ENCODE peak calls at places on chromosome X, in five cellular contexts. S is fibroblast of lung, D is cardiac muscle cell, J is mammary epithelial cell, T is iPS DF 6.9. E is an unnamed sample.

GRCh38 chrX:45900751-45901150 is 644.5 kb downstream of the ZNF674 start:
- DNase-seq in T (no peak), S (peak; percentile 39), J (no peak), D (no peak), E (no peak)

GRCh38 chrX:65596270-65596669 is 61.7 kb upstream of the LAS1L start:
- DNase-seq in T (no peak), S (peak; percentile 66), D (no peak), J (peak; percentile 54), E (no peak)

GRCh38 chrX:49209434-49210251 is 9.7 kb upstream of the SYP start:
- DNase-seq in D (no peak), S (no peak), T (no peak), J (no peak), E (no peak)

GRCh38 chrX:4277122-4277521 is 563.7 kb upstream of the PRKX start:
- DNase-seq in D (no peak), T (no peak), S (no peak), J (peak; percentile 2), E (no peak)

GRCh38 chrX:39438603-39439602 is 637.6 kb downstream of the MID1IP1 start:
- DNase-seq in T (no peak), S (no peak), D (no peak), J (no peak), E (no peak)

GRCh38 chrX:87392369-87392768 is 125.2 kb upstream of the KLHL4 start:
- DNase-seq in J (no peak), S (no peak), T (no peak), D (no peak), E (no peak)

GRCh38 chrX:139766545-139766983 is 58.6 kb upstream of the MCF2 start:
- DNase-seq in D (no peak), S (no peak), T (no peak), J (no peak), E (no peak)

GRCh38 chrX:86133761-86134160 is 14.5 kb upstream of the DACH2 start:
- DNase-seq in J (no peak), D (peak; percentile 14), S (peak; percentile 11), T (no peak), E (no peak)

GRCh38 chrX:71976753-71977152 is 66.1 kb downstream of the NHSL2 start:
- DNase-seq in D (no peak), J (no peak), T (no peak), S (peak; percentile 28), E (no peak)

GRCh38 chrX:151697537-151697936 is 2.3 kb downstream of the PRRG3 start:
- DNase-seq in D (no peak), S (peak; percentile 67), J (no peak), T (no peak), E (no peak)

GRCh38 chrX:47628980-47629379 is 750 bp downstream of the CFP start:
- DNase-seq in T (no peak), J (no peak), S (no peak), D (no peak), E (no peak)

GRCh38 chrX:87518504-87518903 is 902 bp downstream of the KLHL4 start:
- DNase-seq in D (peak; percentile 8), S (peak; percentile 28), T (no peak), J (peak; percentile 10), E (no peak)

GRCh38 chrX:107465932-107466620 is 16.6 kb downstream of the FRMPD3 start:
- DNase-seq in J (no peak), T (no peak), D (no peak), S (no peak), E (no peak)

GRCh38 chrX:38052096-38052495 is 45.7 kb downstream of the SYTL5 start:
- DNase-seq in S (peak; percentile 97), T (no peak), D (no peak), J (peak; percentile 86), E (peak; percentile 46)

DNA sequence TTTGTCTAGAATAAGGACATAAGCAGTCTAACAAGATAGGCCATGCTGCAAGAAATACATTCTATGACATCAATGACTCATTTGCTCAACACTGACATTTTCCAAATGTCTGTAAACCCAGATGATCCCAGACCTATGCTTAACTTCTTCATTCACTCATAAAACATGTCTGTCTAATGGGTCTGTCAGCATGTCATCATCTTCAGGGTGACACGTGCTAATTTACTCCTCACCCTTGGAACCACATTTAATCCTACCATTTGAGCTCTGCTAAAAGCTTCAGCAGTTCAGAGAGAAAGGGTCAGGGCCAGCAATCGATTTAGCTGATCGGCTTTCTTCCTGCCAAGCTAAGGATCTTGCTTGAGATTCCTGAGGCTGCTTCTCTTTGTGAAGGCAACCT is 109.4 kb upstream of the MAP3K15 start:
- DNase-seq in T (no peak), D (no peak), S (peak; percentile 11), J (no peak), E (no peak)
- H3K4me3 ChIP-seq in T (no peak overlapping the region), D (no peak overlapping the region), S (no peak overlapping the region), J (no peak overlapping the region), E (no peak overlapping the region)

GRCh38 chrX:112786076-112786475 is 54.6 kb downstream of the AMOT start:
- DNase-seq in S (no peak), D (no peak), T (no peak), J (no peak), E (no peak)

GRCh38 chrX:112785323-112785722 is 55.3 kb downstream of the AMOT start:
- DNase-seq in S (no peak), J (no peak), D (no peak), T (no peak), E (no peak)

GRCh38 chrX:112784692-112785091 is 55.9 kb downstream of the AMOT start:
- DNase-seq in J (no peak), S (no peak), D (no peak), T (no peak), E (no peak)

DNA sequence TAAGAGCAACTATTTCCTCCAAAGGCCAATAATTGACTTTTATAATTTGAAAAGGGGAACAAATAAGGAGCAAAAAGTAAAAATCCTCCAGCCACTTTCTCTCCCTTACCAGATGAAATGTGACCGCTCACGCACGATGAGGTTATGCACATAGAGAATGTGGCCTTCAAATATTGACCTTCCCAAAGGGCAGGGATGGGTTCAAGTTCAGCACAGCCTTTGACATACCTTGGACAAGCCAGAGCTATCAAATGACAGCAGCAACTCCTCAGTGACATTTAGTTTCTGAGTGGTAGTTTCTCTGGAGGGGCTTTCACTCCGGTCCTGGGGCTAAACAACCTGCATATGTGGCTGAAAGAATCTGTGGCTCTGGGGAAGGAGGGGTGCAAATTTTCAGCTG is 50.7 kb downstream of the AMOT start:
- DNase-seq in S (no peak), J (no peak), D (no peak), T (no peak), E (no peak)
- H3K4me3 ChIP-seq in S (no peak overlapping the region), J (no peak overlapping the region), D (no peak overlapping the region), T (no peak overlapping the region), E (no peak overlapping the region)

GRCh38 chrX:68894513-68895338 is 65.9 kb downstream of the EFNB1 start:
- DNase-seq in S (peak; percentile 72), D (peak; percentile 77), T (no peak), J (peak; percentile 33), E (no peak)
- H3K4me3 ChIP-seq in S (no peak overlapping the region), D (no peak overlapping the region), T (no peak overlapping the region), J (no peak overlapping the region), E (no peak overlapping the region)

GRCh38 chrX:77901506-77901905 is 2.2 kb downstream of the COX7B start:
- DNase-seq in D (no peak), J (no peak), T (no peak), S (no peak), E (no peak)
- H3K4me3 ChIP-seq in D (peak overlapping the region; percentile 58), J (no peak overlapping the region), T (no peak overlapping the region), S (no peak overlapping the region), E (no peak overlapping the region)

GRCh38 chrX:118976599-118977340 is 2.4 kb downstream of the LONRF3 start:
- DNase-seq in J (no peak), T (no peak), S (no peak), D (no peak), E (no peak)

GRCh38 chrX:118974088-118974907 is at the start of gene LONRF3:
- DNase-seq in J (no peak), S (peak; percentile 28), T (no peak), D (peak; percentile 13), E (no peak)

GRCh38 chrX:118977424-118977823 is 3.0 kb downstream of the LONRF3 start:
- DNase-seq in J (no peak), S (no peak), D (no peak), T (no peak), E (no peak)

GRCh38 chrX:118974908-118975671 is 672 bp downstream of the LONRF3 start:
- DNase-seq in T (no peak), S (peak; percentile 10), J (no peak), D (peak; percentile 22), E (no peak)

GRCh38 chrX:118975831-118976598 is 1.6 kb downstream of the LONRF3 start:
- DNase-seq in J (no peak), D (peak; percentile 10), T (no peak), S (peak; percentile 15), E (no peak)
- H3K4me3 ChIP-seq in J (no peak overlapping the region), D (peak overlapping the region; percentile 25), T (no peak overlapping the region), S (peak overlapping the region; percentile 49), E (peak overlapping the region; percentile 44)

GRCh38 chrX:69746051-69746450 is 130.1 kb downstream of the EDA start:
- DNase-seq in J (no peak), T (no peak), D (no peak), S (no peak), E (no peak)
- H3K4me3 ChIP-seq in J (no peak overlapping the region), T (no peak overlapping the region), D (no peak overlapping the region), S (no peak overlapping the region), E (no peak overlapping the region)

GRCh38 chrX:152958524-152959465 is 35.1 kb downstream of the PNMA5 start:
- DNase-seq in S (peak; percentile 83), D (peak; percentile 73), J (peak; percentile 73), T (peak; percentile 71), E (peak; percentile 67)
- H3K4me3 ChIP-seq in S (peak overlapping the region; percentile 33), D (no peak overlapping the region), J (no peak overlapping the region), T (peak overlapping the region; percentile 8), E (no peak overlapping the region)

DNA sequence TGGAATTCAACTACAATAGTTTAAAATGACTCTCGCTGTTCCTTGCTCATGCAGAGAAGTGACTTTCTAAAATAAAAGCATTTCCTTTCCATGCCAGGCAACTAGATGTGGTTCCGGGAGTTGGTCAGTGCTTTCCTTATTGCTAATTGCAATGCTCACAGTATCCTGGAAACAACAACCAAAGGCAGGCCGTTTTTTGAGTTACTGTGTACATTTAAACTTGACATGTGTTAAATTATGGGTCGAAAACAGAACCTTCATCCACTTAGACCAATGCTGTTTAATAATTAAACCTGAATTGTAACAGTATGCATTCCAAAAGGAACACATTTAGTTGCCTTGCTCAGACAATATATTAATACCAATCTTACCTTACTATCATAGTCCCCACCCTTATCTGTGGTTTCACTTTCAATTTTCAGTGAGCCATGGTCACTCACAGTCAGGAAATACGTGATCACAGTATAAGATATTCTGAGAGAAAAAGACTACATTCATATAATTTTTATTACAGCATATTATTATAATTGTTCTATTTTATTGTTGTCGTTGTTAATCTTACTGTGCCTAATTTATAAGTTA is 102.6 kb downstream of the HS6ST2 start:
- DNase-seq in T (no peak), S (no peak), D (no peak), J (no peak), E (no peak)
- H3K4me3 ChIP-seq in T (no peak overlapping the region), S (no peak overlapping the region), D (no peak overlapping the region), J (no peak overlapping the region), E (no peak overlapping the region)

E was measured in AG04450.